ENCODE peak calls at places on chromosomes 4 and X, in four cellular contexts. U is CD8-positive, alpha-beta memory T cell; J is fibroblast of lung; K is A673. P is an unnamed sample.
A peak's percentile ranks its signal among the peaks of the same experiment; 100 is the strongest.

GRCh38 chr4:175090116-175090515 is 172.0 kb downstream of the ADAM29 start:
- DNase-seq in U (no peak), J (no peak), K (no peak), P (no peak)

GRCh38 chrX:41238543-41238942 is 95.4 kb upstream of the DDX3X start:
- DNase-seq in U (no peak), J (peak; percentile 23), K (peak; percentile 15), P (peak; percentile 62)

GRCh38 chrX:136189222-136189621 is 41.9 kb downstream of the FHL1 start:
- DNase-seq in U (no peak), J (no peak), K (no peak), P (no peak)

GRCh38 chrX:57286507-57287251 is at the start of gene FAAH2:
- DNase-seq in U (peak; percentile 43), J (no peak), K (peak; percentile 1), P (no peak)

GRCh38 chrX:34810364-34810763 is 132.2 kb upstream of the FAM47B start:
- DNase-seq in U (no peak), J (peak; percentile 48), K (no peak), P (peak; percentile 11)

GRCh38 chr4:111359602-111360001 is 736.7 kb upstream of the PITX2 start:
- DNase-seq in U (no peak), J (no peak), K (no peak), P (no peak)

GRCh38 chr4:129455462-129455861 is 359.5 kb downstream of the C4orf33 start:
- DNase-seq in U (no peak), J (no peak), K (peak; percentile 74), P (no peak)

GRCh38 chrX:30979271-30979670 is 90.2 kb upstream of the TAB3 start:
- DNase-seq in U (no peak), J (no peak), K (no peak), P (no peak)

GRCh38 chr4:153521995-153522799 is 56.0 kb downstream of the TMEM131L start:
- DNase-seq in U (peak; percentile 40), J (no peak), K (no peak), P (no peak)

GRCh38 chrX:151974336-151975227 is at the start of gene GABRE:
- DNase-seq in U (no peak), J (no peak), K (no peak), P (peak; percentile 29)

GRCh38 chrX:7083021-7083420 is 64.5 kb upstream of the STS start:
- DNase-seq in U (no peak), J (no peak), K (no peak), P (no peak)
- H3K4me3 ChIP-seq in U (no peak overlapping the region), J (no peak overlapping the region), K (no peak overlapping the region), P (no peak overlapping the region)

DNA sequence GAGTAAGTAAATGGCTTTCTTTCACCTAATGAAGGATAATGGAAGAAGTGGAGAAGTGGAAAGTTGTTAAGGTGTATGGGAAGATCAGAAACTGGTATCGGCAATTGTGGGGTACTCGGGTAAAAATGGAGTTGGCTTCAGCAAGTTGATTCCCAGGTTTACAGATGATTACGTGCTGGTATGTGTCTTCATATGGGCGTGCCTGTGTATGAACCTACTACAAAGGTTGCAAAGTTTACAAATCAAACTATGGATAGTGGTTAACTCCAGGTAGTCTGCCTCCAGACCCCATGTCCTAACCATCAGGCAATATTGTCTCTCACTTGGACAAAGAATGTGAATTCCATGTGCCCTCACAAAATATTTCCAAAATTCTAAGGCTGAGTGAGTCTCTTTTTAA is 778 bp downstream of the TLR3 start:
- DNase-seq in U (no peak), J (no peak), K (no peak), P (no peak)
- H3K4me3 ChIP-seq in U (peak overlapping the region; percentile 67), J (peak overlapping the region; percentile 32), K (peak overlapping the region; percentile 44), P (peak overlapping the region; percentile 63)

DNA sequence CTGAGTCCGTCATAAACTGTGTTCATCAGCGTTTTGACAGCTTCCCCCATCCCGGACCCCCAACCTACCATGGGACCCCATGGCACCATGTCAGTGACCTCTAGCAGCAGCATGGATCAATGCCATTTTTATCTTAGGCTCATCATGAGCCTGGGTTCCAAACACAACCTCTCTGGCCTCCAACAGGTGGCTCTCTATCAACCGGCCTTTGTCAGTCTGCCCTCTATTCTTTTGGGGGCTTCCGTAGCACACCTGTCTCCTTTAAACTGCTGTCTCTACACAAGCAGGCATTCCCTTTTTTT is 716 bp upstream of the TMEM150C start:
- DNase-seq in U (no peak), J (no peak), K (no peak), P (no peak)
- H3K4me3 ChIP-seq in U (no peak overlapping the region), J (no peak overlapping the region), K (peak overlapping the region; percentile 40), P (no peak overlapping the region)

GRCh38 chr4:78863254-78863869 is 75.9 kb downstream of the PAQR3 start:
- DNase-seq in U (no peak), J (no peak), K (no peak), P (no peak)
- H3K4me3 ChIP-seq in U (no peak overlapping the region), J (no peak overlapping the region), K (no peak overlapping the region), P (no peak overlapping the region)

GRCh38 chrX:96774116-96774515 is 89.5 kb downstream of the DIAPH2 start:
- DNase-seq in U (no peak), J (no peak), K (no peak), P (no peak)
- H3K4me3 ChIP-seq in U (no peak overlapping the region), J (no peak overlapping the region), K (no peak overlapping the region), P (no peak overlapping the region)